ENCODE peak calls at places on chromosomes 16 and 17, in six cellular contexts. U is tibial artery; B is lung; Y is astrocyte of the spinal cord; I is AG09319; E is CD4-positive, alpha-beta T cell. O is an unnamed sample.
A peak's percentile ranks its signal among the peaks of the same experiment; 100 is the strongest.

GRCh38 chr16:79716645-79717323 is 116.2 kb upstream of the MAF start:
- DNase-seq in E (no peak), B (no peak), Y (no peak), I (no peak), U (no peak), O (no peak)

GRCh38 chr16:28317040-28317880 is 24.9 kb downstream of the SBK1 start:
- DNase-seq in I (no peak), E (peak; percentile 80), U (peak; percentile 30), Y (peak; percentile 24), B (peak; percentile 44), O (peak; percentile 75)

GRCh38 chr17:72976971-72977767 is 115.3 kb downstream of the SLC39A11 start:
- DNase-seq in I (peak; percentile 31), E (no peak), U (peak; percentile 42), Y (peak; percentile 89), B (peak; percentile 32), O (no peak)

GRCh38 chr17:21296097-21297025 is 11.8 kb downstream of the MAP2K3 start:
- DNase-seq in Y (no peak), I (no peak), B (no peak), U (no peak), E (no peak), O (no peak)

GRCh38 chr16:19907161-19907992 is 22.7 kb upstream of the GPRC5B start:
- DNase-seq in I (no peak), U (peak; percentile 47), Y (peak; percentile 71), E (peak; percentile 74), B (peak; percentile 56), O (peak; percentile 83)

GRCh38 chr17:74923538-74924249 is 379 bp upstream of the OTOP2 start:
- DNase-seq in I (no peak), Y (peak; percentile 8), U (peak; percentile 54), B (peak; percentile 65), E (peak; percentile 83), O (peak; percentile 87)

GRCh38 chr16:78396046-78396445 is 296.6 kb downstream of the WWOX start:
- DNase-seq in E (no peak), I (no peak), B (no peak), Y (no peak), U (no peak), O (no peak)

GRCh38 chr16:65235339-65236177 is 113.7 kb upstream of the CDH11 start:
- DNase-seq in E (no peak), B (no peak), I (no peak), Y (no peak), U (no peak), O (no peak)

GRCh38 chr17:17751489-17751995 is 70.3 kb downstream of the RAI1 start:
- DNase-seq in Y (no peak), U (no peak), I (no peak), E (no peak), B (no peak), O (no peak)

GRCh38 chr17:60744355-60744958 is 66.8 kb downstream of the BCAS3 start:
- DNase-seq in B (no peak), U (no peak), E (no peak), I (no peak), Y (no peak), O (no peak)

GRCh38 chr17:37718383-37719048 is 26.3 kb downstream of the HNF1B start:
- DNase-seq in B (no peak), Y (no peak), E (no peak), U (no peak), I (no peak), O (no peak)

GRCh38 chr16:27480761-27481160 is 69.0 kb downstream of the GTF3C1 start:
- DNase-seq in I (no peak), E (no peak), Y (no peak), U (no peak), B (no peak), O (no peak)

GRCh38 chr16:1093284-1094123 is 2.5 kb downstream of the C1QTNF8 start:
- DNase-seq in U (no peak), I (no peak), E (no peak), Y (no peak), B (no peak), O (no peak)

GRCh38 chr17:39641119-39641496 is 4.2 kb downstream of the STARD3 start:
- DNase-seq in Y (no peak), E (no peak), I (no peak), U (no peak), B (no peak), O (no peak)

GRCh38 chr17:7321466-7321865 is 6.3 kb upstream of the GPS2 start:
- DNase-seq in B (no peak), U (no peak), Y (no peak), I (no peak), E (no peak), O (no peak)

DNA sequence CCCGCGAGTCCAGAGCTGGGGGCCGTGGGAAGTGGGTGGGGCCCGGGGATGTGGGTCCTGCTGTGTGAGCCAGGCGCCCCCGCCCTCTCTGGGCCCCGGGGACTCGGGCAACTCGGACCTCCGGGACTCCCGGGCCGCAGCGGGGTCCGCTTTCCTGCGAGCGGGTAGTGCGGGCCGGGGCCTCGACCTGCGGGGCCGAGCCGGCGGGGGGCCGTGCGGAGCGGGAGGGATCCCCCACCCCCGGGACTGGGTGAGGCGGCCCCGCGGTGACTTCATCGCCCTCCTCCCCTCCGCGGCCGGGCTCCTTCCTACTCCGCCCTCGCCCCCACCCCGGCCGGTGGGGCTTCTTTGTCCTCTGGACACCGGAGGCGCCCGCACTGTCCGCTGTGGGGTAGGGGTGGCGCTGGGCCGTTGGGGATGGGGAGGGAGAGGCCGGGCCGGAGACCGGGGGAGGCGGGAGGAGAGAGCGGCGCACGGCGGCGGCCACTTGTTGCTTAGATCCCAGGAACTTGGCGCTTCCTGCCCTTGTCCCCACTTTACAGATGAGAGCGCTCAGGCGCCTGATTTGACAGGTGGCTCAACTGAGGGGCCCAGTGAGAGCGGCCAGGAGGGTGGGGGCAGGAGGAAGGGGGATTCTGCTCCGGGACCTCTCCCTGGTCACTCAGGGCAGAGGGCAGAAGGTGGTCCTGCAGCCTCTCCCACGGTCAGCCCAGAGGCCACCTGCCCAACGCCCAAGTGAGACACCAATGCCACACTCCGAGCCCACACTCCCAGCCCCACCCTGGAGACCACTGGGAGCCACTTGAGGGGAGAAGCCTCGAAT is 884 bp downstream of the CMTM3 start:
- DNase-seq in Y (peak; percentile 61), E (peak; percentile 48), U (peak; percentile 40), I (no peak), B (peak; percentile 45), O (peak; percentile 68)
- TF ChIP-seq CTCF in Y (no peak), E (no peak), U (no peak), I (no peak), B (no peak), O (no peak)

GRCh38 chr17:48486557-48486956 is 44.3 kb downstream of the HOXB1 start:
- DNase-seq in U (no peak), E (no peak), B (no peak), Y (peak; percentile 99), I (peak; percentile 52), O (no peak)
- TF ChIP-seq CTCF in U (no peak), E (no peak), B (no peak), Y (peak; percentile 51), I (peak; percentile 9), O (no peak)

DNA sequence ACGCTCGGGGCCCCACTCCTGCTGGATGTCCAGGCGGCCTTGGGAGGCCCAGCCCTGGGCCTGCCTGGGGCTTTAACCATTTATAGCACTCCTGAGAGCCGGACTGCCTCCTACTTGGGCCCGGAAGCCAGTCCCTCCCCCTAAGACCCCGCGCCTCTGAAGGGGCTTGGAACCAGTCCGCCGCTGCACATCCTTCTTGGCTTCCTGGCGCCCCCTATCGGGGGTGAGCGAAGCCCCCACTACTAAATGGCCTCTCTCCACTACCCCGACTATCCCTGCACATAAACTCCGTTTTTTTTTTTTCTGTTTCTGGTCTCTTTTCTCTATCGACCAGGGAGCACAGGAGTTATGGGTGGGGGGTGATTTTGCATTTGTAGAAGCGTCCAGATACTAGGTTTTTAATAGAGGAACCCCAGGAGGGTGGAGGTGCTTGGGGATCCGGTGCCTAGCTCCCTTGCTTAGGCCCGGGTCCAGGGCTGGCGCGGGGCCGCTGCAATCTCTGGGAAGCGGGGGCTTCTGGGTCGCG is 633 bp upstream of the NOL3 start:
- DNase-seq in E (no peak), Y (no peak), B (no peak), U (no peak), I (no peak), O (peak; percentile 83)
- TF ChIP-seq CTCF in E (peak; percentile 44), Y (peak; percentile 71), B (peak; percentile 4), U (no peak), I (peak; percentile 64), O (peak; percentile 71)

GRCh38 chr16:82263456-82264159 is 93.6 kb upstream of the MPHOSPH6 start:
- DNase-seq in B (peak; percentile 60), I (peak; percentile 3), U (peak; percentile 50), E (peak; percentile 43), Y (peak; percentile 44), O (peak; percentile 65)
- TF ChIP-seq CTCF in B (peak; percentile 84), I (peak; percentile 97), U (peak; percentile 95), E (peak; percentile 86), Y (peak; percentile 96), O (peak; percentile 97)

DNA sequence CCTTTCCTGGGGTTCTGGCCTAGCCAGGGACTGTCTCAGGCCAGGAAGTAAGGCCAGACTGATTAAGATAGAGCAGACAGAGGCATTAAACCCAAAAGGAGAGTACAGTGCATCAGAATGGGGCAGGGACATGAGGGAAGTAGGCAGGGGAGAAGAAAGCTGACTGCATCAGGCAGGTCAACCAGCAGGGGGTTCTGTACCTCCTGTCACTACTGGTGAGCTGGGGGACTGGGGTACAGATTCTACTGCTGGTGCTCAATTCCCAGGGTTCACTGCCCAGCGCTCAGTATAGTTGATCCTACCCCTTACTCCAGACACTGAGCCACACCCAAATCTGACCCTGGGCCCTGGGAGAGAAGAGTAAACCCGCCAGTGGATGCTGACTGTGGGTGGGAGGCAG is 12.9 kb upstream of the MTMR4 start:
- DNase-seq in U (no peak), Y (no peak), I (no peak), E (no peak), B (no peak), O (no peak)
- TF ChIP-seq CTCF in U (no peak), Y (peak; percentile 8), I (no peak), E (no peak), B (no peak), O (no peak)